ENCODE peak calls at places on chromosomes 3 and 15, in six cellular contexts. X is upper lobe of left lung, F is breast epithelium, V is HCT116, A is transverse colon, H is stomach. J is an unnamed sample.

GRCh38 chr3:37163262-37164020 is 10.9 kb downstream of the LRRFIP2 start:
- DNase-seq in H (no peak), X (no peak), V (no peak), A (no peak), F (no peak), J (no peak)

GRCh38 chr15:74425634-74426033 is 8.1 kb downstream of the SEMA7A start:
- DNase-seq in V (no peak), F (no peak), A (no peak), H (no peak), X (no peak), J (no peak)

GRCh38 chr15:92157666-92158298 is 235.9 kb upstream of the ST8SIA2 start:
- DNase-seq in A (no peak), X (no peak), F (no peak), H (no peak), V (no peak), J (no peak)

GRCh38 chr3:190862209-190863118 is at the start of gene GMNC:
- DNase-seq in H (peak; percentile 88), A (peak; percentile 77), X (peak; percentile 86), F (peak; percentile 72), V (peak; percentile 82), J (peak; percentile 87)

GRCh38 chr3:195060531-195061385 is 210.2 kb downstream of the XXYLT1 start:
- DNase-seq in F (no peak), V (no peak), A (no peak), H (no peak), X (no peak), J (no peak)

GRCh38 chr3:65807225-65807624 is 231.5 kb downstream of the MAGI1 start:
- DNase-seq in A (no peak), V (no peak), X (no peak), F (no peak), H (no peak), J (no peak)

GRCh38 chr15:88711806-88712205 is 73.0 kb downstream of the ISG20 start:
- DNase-seq in A (no peak), V (no peak), X (no peak), F (no peak), H (no peak), J (no peak)

GRCh38 chr3:44264146-44264545 is 22.5 kb downstream of the TOPAZ1 start:
- DNase-seq in A (no peak), V (no peak), H (no peak), X (no peak), F (no peak), J (no peak)

GRCh38 chr3:157136647-157137387 is 23.1 kb downstream of the CCNL1 start:
- DNase-seq in A (peak; percentile 83), V (no peak), X (peak; percentile 61), H (peak; percentile 67), F (no peak), J (no peak)

GRCh38 chr15:52557242-52557641 is 11.6 kb downstream of the ARPP19 start:
- DNase-seq in V (no peak), H (no peak), F (no peak), X (no peak), A (no peak), J (no peak)

GRCh38 chr3:111071257-111072015 is at the start of gene NECTIN3:
- DNase-seq in H (peak; percentile 95), X (peak; percentile 92), F (peak; percentile 82), V (peak; percentile 96), A (peak; percentile 96), J (peak; percentile 95)
- TF ChIP-seq POLR2AphosphoS5 in H (peak; percentile 64), X (peak; percentile 57), F (no peak), V (peak; percentile 83), A (peak; percentile 78), J (no peak)

GRCh38 chr3:29286841-29287240 is 6.0 kb downstream of the RBMS3 start:
- DNase-seq in X (no peak), A (no peak), F (no peak), H (no peak), V (no peak), J (no peak)
- H3K4me1 ChIP-seq in X (no peaks in the 10 kb centered on the region), A (no peaks in the 10 kb centered on the region), F (no peaks in the 10 kb centered on the region), H (no peaks in the 10 kb centered on the region), V (no peaks in the 10 kb centered on the region), J (peaks cover 37% of the 10 kb centered on the region)

GRCh38 chr3:18443670-18444596 is 18.8 kb upstream of the SATB1 start:
- DNase-seq in F (peak; percentile 50), X (peak; percentile 48), V (no peak), H (peak; percentile 33), A (peak; percentile 31), J (peak; percentile 79)

GRCh38 chr3:18445421-18446066 is 20.4 kb upstream of the SATB1 start:
- DNase-seq in A (peak; percentile 35), H (peak; percentile 25), X (peak; percentile 31), F (no peak), V (no peak), J (no peak)

GRCh38 chr3:18446067-18446793 is 21.1 kb upstream of the SATB1 start:
- DNase-seq in A (no peak), X (no peak), V (no peak), H (no peak), F (no peak), J (no peak)

GRCh38 chr3:18442743-18443669 is 17.9 kb upstream of the SATB1 start:
- DNase-seq in V (no peak), X (no peak), F (no peak), H (no peak), A (no peak), J (no peak)

GRCh38 chr3:18444597-18445420 is 19.7 kb upstream of the SATB1 start:
- DNase-seq in A (peak; percentile 77), X (peak; percentile 67), F (peak; percentile 64), V (no peak), H (peak; percentile 76), J (peak; percentile 84)
- TF ChIP-seq CTCF in A (no peak), X (peak; percentile 78), F (peak; percentile 62), V (no peak), H (no peak), J (no peak)

DNA sequence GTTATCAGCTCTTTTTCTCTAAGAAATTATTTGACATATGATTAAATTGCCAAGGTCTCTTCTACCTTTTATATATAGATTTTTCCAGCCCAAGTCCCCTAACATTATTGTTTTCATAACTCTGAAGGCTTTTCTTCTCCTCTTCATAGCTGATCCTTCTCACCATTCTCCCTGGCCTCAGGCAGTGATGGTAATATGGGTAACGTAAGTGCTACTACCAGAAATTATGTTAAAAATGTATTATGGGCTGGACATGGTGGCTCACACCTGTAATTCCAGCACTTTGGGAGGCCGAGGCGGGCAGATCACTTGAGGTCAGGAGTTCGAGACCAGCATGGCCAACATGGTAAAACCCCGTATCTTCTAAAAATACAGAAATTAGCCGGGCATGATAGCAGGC is 29.2 kb downstream of the BMF start:
- DNase-seq in X (no peak), F (no peak), H (no peak), A (no peak), V (no peak), J (no peak)
- TF ChIP-seq POLR2AphosphoS5 in X (no peak), F (no peak), H (no peak), A (no peak), V (no peak), J (no peak)

DNA sequence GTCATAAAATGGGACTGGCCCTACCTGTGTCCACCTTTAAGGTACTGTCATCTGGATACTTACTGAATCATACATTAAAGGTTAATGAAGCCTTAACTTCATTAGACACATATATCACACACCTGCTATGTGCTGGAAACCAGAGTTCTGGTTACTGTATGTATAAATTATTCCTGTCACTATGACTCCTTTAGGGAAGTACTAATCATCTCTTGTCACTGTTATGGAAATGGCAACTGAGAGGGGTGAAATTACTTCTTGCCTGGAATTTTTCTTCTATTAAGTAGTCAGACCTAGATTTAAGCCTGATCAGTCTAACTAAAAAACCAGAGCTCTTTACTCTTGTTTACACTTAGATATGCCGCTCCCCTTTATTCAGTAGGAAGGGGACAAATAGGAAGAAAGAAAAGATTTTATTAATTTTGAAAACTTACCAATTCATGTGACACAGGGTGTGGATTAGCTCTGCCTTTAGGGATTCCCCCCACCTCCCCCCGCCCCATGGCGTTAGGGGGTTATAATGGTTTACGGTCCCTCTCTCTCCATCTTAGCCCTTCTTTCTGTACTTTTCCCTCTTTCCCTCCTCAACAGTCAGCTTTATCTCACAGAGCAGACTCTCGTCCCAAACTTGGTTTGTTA is 152.6 kb downstream of the KLHL25 start:
- DNase-seq in F (no peak), H (no peak), V (no peak), X (no peak), A (no peak), J (no peak)
- H3K4me1 ChIP-seq in F (no peaks in the 10 kb centered on the region), H (peaks cover 43% of the 10 kb centered on the region), V (no peaks in the 10 kb centered on the region), X (peaks cover 37% of the 10 kb centered on the region), A (peaks cover 20% of the 10 kb centered on the region), J (peaks cover 54% of the 10 kb centered on the region)

GRCh38 chr15:26866298-26867198 is at the start of gene GABRA5:
- DNase-seq in X (no peak), H (no peak), V (no peak), F (no peak), A (no peak), J (no peak)
- TF ChIP-seq CTCF in X (no peak), H (no peak), V (no peak), F (no peak), A (no peak), J (no peak)

GRCh38 chr3:172103724-172104123 is 64.3 kb downstream of the FNDC3B start:
- DNase-seq in H (no peak), F (no peak), V (no peak), X (peak; percentile 64), A (no peak), J (no peak)
- TF ChIP-seq POLR2AphosphoS5 in H (no peak), F (no peak), V (no peak), X (no peak), A (no peak), J (no peak)